ENCODE peak calls at places on chromosome 11, in eight cellular contexts. W is stimulated activated CD4-positive, alpha-beta T cell treated with anti-CD3 and anti-CD28 coated beads, Interleukin-12 subunit alpha, Interleukin-12 subunit beta, amount 100 ng/mL, for 24 hours; R is activated CD4-positive, alpha-beta T cell treated with anti-CD3 and anti-CD28 coated beads, Interleukin-2, amount 50 U/mL, for 24 hours; J is Panc1; Z is anterior cingulate cortex; Q is EL; T is neural crest cell; N is fibroblast of mammary gland. Y is an unnamed sample.

GRCh38 chr11:114738954-114739353 is 60.6 kb downstream of the NXPE2 start:
- DNase-seq in N (peak), Z (no peak), R (peak), J (peak), Q (peak), T (peak), W (no peak), Y (no peak)

GRCh38 chr11:129324533-129325175 is 51.0 kb upstream of the BARX2 start:
- DNase-seq in R (no peak), N (peak), Z (no peak), Q (no peak), J (peak), W (no peak), T (no peak), Y (no peak)

GRCh38 chr11:133164986-133165385 is 367.3 kb downstream of the OPCML start:
- DNase-seq in N (no peak), J (no peak), T (no peak), Z (no peak), R (no peak), W (no peak), Q (no peak), Y (no peak)

GRCh38 chr11:116702772-116703360 is 69.9 kb downstream of the BUD13 start:
- DNase-seq in R (no peak), Z (no peak), J (no peak), Q (no peak), N (no peak), T (no peak), W (no peak), Y (no peak)

GRCh38 chr11:96338910-96339703 is 3.9 kb downstream of the MAML2 start:
- DNase-seq in Q (peak), R (peak), Z (no peak), W (no peak), J (no peak), T (no peak), N (peak), Y (peak)

GRCh38 chr11:45879803-45880685 is 5.4 kb upstream of the MAPK8IP1 start:
- DNase-seq in R (no peak), Q (peak), Z (no peak), J (no peak), T (no peak), N (peak), W (no peak), Y (no peak)

GRCh38 chr11:111162306-111162705 is 83.2 kb upstream of the POU2AF2 start:
- DNase-seq in N (no peak), Q (no peak), W (no peak), T (no peak), J (no peak), Z (no peak), R (no peak), Y (no peak)

GRCh38 chr11:3004481-3004880 is 12.4 kb upstream of the NAP1L4 start:
- DNase-seq in W (no peak), T (no peak), Q (no peak), R (no peak), Z (no peak), J (no peak), N (no peak), Y (no peak)

GRCh38 chr11:63099555-63099954 is 44.5 kb downstream of the SLC22A24 start:
- DNase-seq in W (no peak), J (no peak), N (no peak), R (no peak), T (no peak), Z (no peak), Q (no peak), Y (no peak)

GRCh38 chr11:78350101-78350645 is 67.4 kb downstream of the GAB2 start:
- DNase-seq in Q (peak), Z (no peak), R (no peak), J (no peak), N (peak), T (no peak), W (no peak), Y (no peak)